ENCODE peak calls at places on chromosomes 7 and 10, in ten cellular contexts. N is activated CD4-positive, alpha-beta memory T cell treated with anti-CD3 and anti-CD28 coated beads for 36 hours; I is IMR-90; K is EH; W is RWPE1; J is mucosa of descending colon; F is GM10248; D is ecto neural progenitor cell; B is fibroblast of lung; G is neural crest cell. S is an unnamed sample.

GRCh38 chr10:92238586-92239098 is 52.2 kb downstream of the CPEB3 start:
- DNase-seq in N (no peak), I (peak), K (peak), W (peak), J (peak), F (no peak), D (no peak), B (peak), G (no peak), S (peak)

GRCh38 chr10:98354491-98354890 is 60.5 kb downstream of the PYROXD2 start:
- DNase-seq in N (no peak), I (no peak), K (no peak), W (no peak), J (no peak), F (no peak), D (no peak), B (no peak), G (no peak), S (no peak)

GRCh38 chr10:22464966-22465627 is 119.8 kb downstream of the SPAG6 start:
- DNase-seq in N (no peak), I (no peak), K (no peak), W (no peak), J (no peak), F (no peak), D (no peak), B (no peak), G (no peak), S (no peak)

GRCh38 chr10:124033887-124034218 is 59.5 kb downstream of the CHST15 start:
- DNase-seq in N (no peak), I (no peak), K (no peak), W (no peak), J (no peak), F (no peak), D (no peak), B (peak), G (no peak), S (no peak)

GRCh38 chr7:88465586-88465985 is 158.9 kb upstream of the STEAP4 start:
- DNase-seq in N (no peak), I (no peak), K (no peak), W (no peak), J (no peak), F (no peak), D (no peak), B (no peak), G (no peak), S (no peak)

GRCh38 chr10:116098411-116099019 is 174.5 kb downstream of the GFRA1 start:
- DNase-seq in N (no peak), I (no peak), K (no peak), W (no peak), J (no peak), F (no peak), D (no peak), B (no peak), G (no peak), S (peak)

GRCh38 chr7:132035517-132036362 is 479.3 kb upstream of the PODXL start:
- DNase-seq in N (no peak), I (no peak), K (no peak), W (peak), J (no peak), F (no peak), D (no peak), B (no peak), G (no peak), S (no peak)

GRCh38 chr7:157337316-157338149 is 729 bp downstream of the DNAJB6 start:
- DNase-seq in N (peak), I (peak), K (peak), W (peak), J (peak), F (peak), D (peak), B (peak), G (peak), S (peak)

S was measured in islet precursor cell.